ENCODE peak calls at places on chromosome 1, in ten cellular contexts. H is ovary, D is tibial nerve, E is IMR-90, M is body of pancreas, S is K562, G is sigmoid colon, T is heart left ventricle, J is stomach, I is A549. Z is an unnamed sample.

GRCh38 chr1:27332536-27333281 is 9.1 kb upstream of the SYTL1 start:
- DNase-seq in H (peak; percentile 57), D (no peak), E (peak; percentile 16), M (peak; percentile 59), S (peak; percentile 78), G (peak; percentile 68), T (peak; percentile 49), J (peak; percentile 63), I (no peak), Z (no peak)

GRCh38 chr1:213284626-213285025 is 233.6 kb downstream of the RPS6KC1 start:
- DNase-seq in H (no peak), D (no peak), E (peak; percentile 74), M (no peak), S (no peak), G (no peak), T (no peak), J (no peak), I (no peak), Z (no peak)

GRCh38 chr1:98502937-98503336 is 158.6 kb upstream of the SNX7 start:
- DNase-seq in H (no peak), D (no peak), E (no peak), M (no peak), S (no peak), G (no peak), T (no peak), J (no peak), I (no peak), Z (no peak)

GRCh38 chr1:165894591-165894990 is 67.2 kb downstream of the UCK2 start:
- DNase-seq in H (no peak), D (no peak), E (peak; percentile 64), M (no peak), S (no peak), G (no peak), T (no peak), J (no peak), I (peak; percentile 33), Z (no peak)

GRCh38 chr1:169046671-169047070 is 59.8 kb upstream of the ATP1B1 start:
- DNase-seq in H (no peak), D (no peak), E (no peak), M (no peak), S (no peak), G (no peak), T (no peak), J (no peak), I (no peak), Z (no peak)

GRCh38 chr1:220818421-220819173 is 31.9 kb downstream of the MTARC1 start:
- DNase-seq in H (peak; percentile 40), D (no peak), E (peak; percentile 98), M (peak; percentile 16), S (no peak), G (peak; percentile 95), T (no peak), J (no peak), I (peak; percentile 17), Z (no peak)

GRCh38 chr1:79604490-79605198 is 598.1 kb upstream of the ADGRL4 start:
- DNase-seq in H (no peak), D (no peak), E (no peak), M (no peak), S (no peak), G (no peak), T (no peak), J (no peak), I (no peak), Z (no peak)

GRCh38 chr1:160865316-160865715 is 2.6 kb upstream of the CD244 start:
- DNase-seq in H (no peak), D (no peak), E (no peak), M (no peak), S (no peak), G (no peak), T (no peak), J (no peak), I (no peak), Z (no peak)

GRCh38 chr1:71492298-71493041 is 411.6 kb upstream of the ZRANB2 start:
- DNase-seq in H (no peak), D (no peak), E (no peak), M (no peak), S (no peak), G (no peak), T (no peak), J (no peak), I (no peak), Z (no peak)

GRCh38 chr1:214943054-214943453 is 139.5 kb upstream of the KCNK2 start:
- DNase-seq in H (no peak), D (no peak), E (no peak), M (no peak), S (no peak), G (no peak), T (no peak), J (no peak), I (no peak), Z (no peak)

GRCh38 chr1:214941061-214941460 is 141.5 kb upstream of the KCNK2 start:
- DNase-seq in H (no peak), D (no peak), E (no peak), M (no peak), S (no peak), G (no peak), T (no peak), J (no peak), I (no peak), Z (no peak)

DNA sequence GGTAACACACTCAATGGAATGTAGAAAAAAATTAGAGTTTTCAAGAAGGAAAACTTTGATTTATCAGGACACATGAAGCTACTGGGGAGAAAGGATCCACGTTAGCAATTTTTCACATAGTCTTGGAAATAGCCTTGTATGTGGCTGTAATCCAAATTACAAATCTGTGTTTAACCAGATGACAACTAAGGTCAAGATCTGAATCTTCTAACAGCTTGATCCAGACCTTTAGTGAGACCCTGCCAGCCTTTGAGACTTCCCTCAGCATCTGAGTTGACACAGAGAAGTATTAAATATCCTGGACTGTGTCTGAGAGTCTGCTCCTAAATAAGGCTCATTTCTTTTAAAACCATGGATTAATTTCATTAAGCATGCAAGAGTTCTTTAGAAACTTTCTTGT is 135.9 kb upstream of the KCNK2 start:
- DNase-seq in H (no peak), D (no peak), E (no peak), M (no peak), S (no peak), G (no peak), T (no peak), J (no peak), I (no peak), Z (no peak)
- H3K27ac ChIP-seq in H (no peak overlapping the region), D (no peak overlapping the region), E (no peak overlapping the region), M (no peak overlapping the region), S (no peak overlapping the region), G (no peak overlapping the region), T (no peak overlapping the region), J (no peak overlapping the region), I (no peak overlapping the region), Z (no peak overlapping the region)

GRCh38 chr1:104064391-104064790 is 314.7 kb downstream of the AMY1C start:
- DNase-seq in H (no peak), D (no peak), E (no peak), M (no peak), S (no peak), G (no peak), T (no peak), J (no peak), I (no peak), Z (no peak)
- TF ChIP-seq POLR2A in H (no peak), D (no peak), E (no peak), M (no peak), S (no peak), G (no peak), T (no peak), J (no peak), I (no peak), Z (no peak)

GRCh38 chr1:63946866-63947491 is 173.2 kb downstream of the ROR1 start:
- DNase-seq in H (peak; percentile 32), D (no peak), E (no peak), M (peak; percentile 85), S (no peak), G (peak; percentile 75), T (peak; percentile 45), J (peak; percentile 66), I (no peak), Z (no peak)

GRCh38 chr1:63945943-63946342 is 172.1 kb downstream of the ROR1 start:
- DNase-seq in H (no peak), D (no peak), E (no peak), M (no peak), S (no peak), G (no peak), T (no peak), J (no peak), I (no peak), Z (no peak)

GRCh38 chr1:63947904-63948303 is 174.1 kb downstream of the ROR1 start:
- DNase-seq in H (no peak), D (no peak), E (no peak), M (no peak), S (no peak), G (no peak), T (no peak), J (no peak), I (no peak), Z (no peak)

GRCh38 chr1:63951076-63951946 is 177.5 kb downstream of the ROR1 start:
- DNase-seq in H (no peak), D (no peak), E (peak; percentile 13), M (no peak), S (no peak), G (no peak), T (no peak), J (no peak), I (no peak), Z (no peak)

GRCh38 chr1:63949965-63950364 is 176.1 kb downstream of the ROR1 start:
- DNase-seq in H (peak; percentile 75), D (peak; percentile 31), E (no peak), M (no peak), S (no peak), G (peak; percentile 69), T (no peak), J (no peak), I (no peak), Z (no peak)
- H3K27ac ChIP-seq in H (peak overlapping the region; percentile 54), D (peak overlapping the region; percentile 27), E (no peak overlapping the region), M (no peak overlapping the region), S (no peak overlapping the region), G (no peak overlapping the region), T (peak overlapping the region; percentile 49), J (no peak overlapping the region), I (no peak overlapping the region), Z (peak overlapping the region; percentile 55)

GRCh38 chr1:21294266-21295058 is 4.2 kb upstream of the ECE1 start:
- DNase-seq in H (no peak), D (no peak), E (no peak), M (no peak), S (no peak), G (no peak), T (no peak), J (peak; percentile 71), I (no peak), Z (no peak)

GRCh38 chr1:21292991-21293536 is 2.8 kb upstream of the ECE1 start:
- DNase-seq in H (no peak), D (no peak), E (no peak), M (no peak), S (no peak), G (no peak), T (peak; percentile 62), J (no peak), I (no peak), Z (no peak)

GRCh38 chr1:21295059-21295401 is 4.8 kb upstream of the ECE1 start:
- DNase-seq in H (no peak), D (no peak), E (peak; percentile 65), M (no peak), S (no peak), G (no peak), T (no peak), J (no peak), I (no peak), Z (no peak)

GRCh38 chr1:21292503-21292990 is 2.3 kb upstream of the ECE1 start:
- DNase-seq in H (no peak), D (no peak), E (no peak), M (no peak), S (no peak), G (no peak), T (no peak), J (no peak), I (no peak), Z (no peak)

GRCh38 chr1:21293537-21294265 is 3.4 kb upstream of the ECE1 start:
- DNase-seq in H (no peak), D (no peak), E (no peak), M (no peak), S (no peak), G (no peak), T (no peak), J (no peak), I (no peak), Z (no peak)
- TF ChIP-seq POLR2A in H (no peak), D (no peak), E (no peak), M (no peak), S (no peak), G (no peak), T (no peak), J (no peak), I (no peak), Z (no peak)

Z was measured in esophagus squamous epithelium.